ENCODE peak calls at places on chromosome 16, in four cellular contexts. Y is CD4-positive, alpha-beta memory T cell; D is choroid plexus epithelial cell; O is cardiac muscle cell. Q is an unnamed sample.

GRCh38 chr16:71201054-71201453 is 29.5 kb downstream of the HYDIN start:
- DNase-seq in Y (no peak), D (no peak), O (no peak), Q (no peak)

GRCh38 chr16:67528870-67529638 is 425 bp downstream of the RIPOR1 start:
- DNase-seq in Y (no peak), D (peak; percentile 34), O (peak; percentile 37), Q (no peak)

GRCh38 chr16:74984194-74984669 is 691 bp downstream of the WDR59 start:
- DNase-seq in Y (peak; percentile 30), D (peak; percentile 41), O (no peak), Q (no peak)

GRCh38 chr16:78630102-78630501 is 530.6 kb downstream of the WWOX start:
- DNase-seq in Y (no peak), D (no peak), O (no peak), Q (no peak)

GRCh38 chr16:49608801-49609200 is 235.2 kb downstream of the C16orf78 start:
- DNase-seq in Y (no peak), D (peak; percentile 83), O (peak; percentile 75), Q (no peak)

GRCh38 chr16:84177740-84178070 is 9.2 kb downstream of the TAF1C start:
- DNase-seq in Y (no peak), D (peak; percentile 46), O (no peak), Q (no peak)

GRCh38 chr16:30348929-30349328 is 6.2 kb downstream of the CD2BP2 start:
- DNase-seq in Y (no peak), D (no peak), O (no peak), Q (no peak)

GRCh38 chr16:87647431-87648185 is 45.3 kb downstream of the JPH3 start:
- DNase-seq in Y (no peak), D (no peak), O (no peak), Q (no peak)

GRCh38 chr16:15667091-15667742 is 17.2 kb downstream of the NDE1 start:
- DNase-seq in Y (no peak), D (no peak), O (no peak), Q (no peak)

GRCh38 chr16:89971495-89972243 is 23.1 kb downstream of the DEF8 start:
- DNase-seq in Y (no peak), D (no peak), O (no peak), Q (no peak)

GRCh38 chr16:89191033-89191900 is 9.1 kb downstream of the SLC22A31 start:
- DNase-seq in Y (no peak), D (no peak), O (no peak), Q (no peak)

GRCh38 chr16:77556203-77556602 is 121.4 kb upstream of the ADAMTS18 start:
- DNase-seq in Y (no peak), D (no peak), O (peak; percentile 36), Q (no peak)

GRCh38 chr16:66224636-66225035 is 141.9 kb upstream of the CDH5 start:
- DNase-seq in Y (no peak), D (peak; percentile 25), O (no peak), Q (no peak)

GRCh38 chr16:74596586-74596985 is 10.3 kb downstream of the GLG1 start:
- DNase-seq in Y (no peak), D (no peak), O (no peak), Q (no peak)

GRCh38 chr16:13992322-13992721 is 72.4 kb downstream of the ERCC4 start:
- DNase-seq in Y (no peak), D (no peak), O (no peak), Q (no peak)

GRCh38 chr16:50253511-50253903 is 12.8 kb upstream of the ADCY7 start:
- DNase-seq in Y (no peak), D (no peak), O (no peak), Q (no peak)

DNA sequence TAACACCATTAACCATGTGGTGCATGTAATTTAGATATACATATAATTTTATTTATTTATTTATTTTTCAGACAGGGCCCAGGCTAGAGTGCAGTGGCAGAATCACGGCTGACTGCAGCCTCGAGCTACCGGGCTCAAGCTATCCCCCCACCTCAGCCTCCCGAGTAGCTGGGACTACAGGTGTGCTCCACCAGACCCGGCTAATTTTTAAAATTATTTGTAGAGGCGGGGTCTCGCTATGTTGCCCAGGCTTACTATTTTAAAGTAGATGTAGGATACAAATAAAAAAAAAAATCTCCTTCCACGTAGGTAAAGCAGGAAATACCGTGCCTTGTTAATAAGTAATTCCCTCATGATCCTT is 446 bp upstream of the COQ7 start:
- DNase-seq in Y (no peak), D (no peak), O (no peak), Q (no peak)
- H3K4me3 ChIP-seq in Y (no peak overlapping the region), D (peak overlapping the region; percentile 29), O (peak overlapping the region; percentile 65), Q (peak overlapping the region; percentile 87)

DNA sequence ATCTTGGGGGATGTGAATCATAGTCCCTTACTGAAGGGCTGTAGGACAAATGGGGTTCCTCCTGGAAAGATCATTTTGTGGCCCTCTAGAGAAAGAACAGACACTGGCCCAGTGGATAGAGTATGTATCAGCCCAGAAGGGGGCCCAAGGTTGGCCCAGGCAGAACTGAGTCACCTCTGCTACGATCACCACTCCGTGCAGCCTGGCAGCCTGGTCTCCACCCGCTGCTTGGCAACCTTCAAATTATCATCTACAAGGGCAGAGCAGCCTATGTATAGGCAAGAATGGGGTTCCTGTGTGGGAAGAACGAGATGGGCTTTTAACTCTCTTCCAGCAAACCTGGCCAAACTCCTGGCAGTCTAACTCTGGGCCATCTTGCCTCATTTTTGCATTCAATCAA is 61.9 kb downstream of the GSG1L start:
- DNase-seq in Y (no peak), D (no peak), O (no peak), Q (no peak)
- H3K4me3 ChIP-seq in Y (no peak overlapping the region), D (no peak overlapping the region), O (no peak overlapping the region), Q (no peak overlapping the region)

GRCh38 chr16:85334718-85335583 is 222.7 kb upstream of the CIBAR2 start:
- DNase-seq in Y (no peak), D (peak; percentile 39), O (peak; percentile 66), Q (no peak)

GRCh38 chr16:85333337-85333736 is 221.1 kb upstream of the CIBAR2 start:
- DNase-seq in Y (no peak), D (no peak), O (no peak), Q (no peak)

GRCh38 chr16:85333744-85334640 is 221.7 kb upstream of the CIBAR2 start:
- DNase-seq in Y (no peak), D (no peak), O (no peak), Q (no peak)

GRCh38 chr16:85337910-85338637 is 225.8 kb upstream of the CIBAR2 start:
- DNase-seq in Y (no peak), D (no peak), O (no peak), Q (no peak)

DNA sequence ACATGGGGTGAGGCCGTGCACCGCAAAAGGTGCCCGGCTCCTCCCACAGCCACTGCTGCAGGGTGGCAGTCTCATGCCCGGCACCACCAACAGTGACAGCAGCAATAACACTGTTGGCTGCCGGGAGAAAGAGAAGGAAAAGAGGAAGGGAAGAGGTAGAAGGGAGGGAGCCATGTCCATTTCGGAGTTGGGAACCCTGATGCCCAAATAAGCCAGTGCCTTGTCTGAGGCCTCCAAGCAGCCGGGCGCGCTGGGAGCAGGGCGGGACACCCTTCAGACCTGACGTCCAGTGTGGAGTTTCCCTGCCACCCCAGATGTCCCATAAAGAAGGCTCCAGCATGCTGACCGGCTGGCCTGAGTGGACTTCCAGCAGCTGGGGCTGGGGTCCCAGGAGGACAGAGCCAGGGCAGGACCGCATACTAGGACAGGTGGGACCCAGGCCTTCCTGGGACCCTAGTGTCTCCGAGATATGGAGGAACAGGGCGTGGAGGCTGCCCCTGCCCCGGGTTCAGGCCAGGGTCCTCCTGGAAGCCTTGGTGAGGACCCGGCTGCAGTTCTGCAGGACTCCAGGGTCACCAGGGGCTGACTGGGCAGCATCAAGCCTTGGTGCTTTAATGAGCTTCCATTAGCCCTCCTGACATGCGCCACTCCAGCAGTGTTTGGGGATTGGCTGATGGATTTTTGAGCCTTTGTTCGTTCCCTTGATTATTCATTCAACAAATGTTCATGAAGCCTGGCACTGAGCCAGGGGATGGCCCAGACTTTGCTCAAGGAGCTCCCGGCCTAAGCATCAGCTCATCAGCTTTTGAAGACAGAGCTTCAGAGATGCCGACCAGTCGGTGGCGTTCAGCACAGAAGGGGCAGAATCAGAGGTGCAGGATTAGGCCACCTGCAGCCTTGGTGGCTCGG is 223.6 kb upstream of the CIBAR2 start:
- DNase-seq in Y (no peak), D (peak; percentile 82), O (no peak), Q (no peak)
- H3K4me3 ChIP-seq in Y (no peak overlapping the region), D (no peak overlapping the region), O (no peak overlapping the region), Q (no peak overlapping the region)

DNA sequence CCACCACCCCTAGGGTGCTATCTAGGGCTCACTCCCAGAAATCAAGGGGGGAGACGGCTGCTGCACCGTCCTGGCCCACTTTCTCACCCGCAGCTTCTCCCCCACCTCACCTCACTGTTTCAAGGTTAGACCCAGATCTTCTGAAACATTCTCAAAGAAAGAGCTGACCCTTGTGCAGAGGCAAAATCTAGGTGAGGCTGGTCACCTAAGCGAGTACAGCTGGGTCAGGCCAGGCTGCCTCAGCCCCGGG is 27.0 kb downstream of the GNPTG start:
- DNase-seq in Y (no peak), D (no peak), O (no peak), Q (no peak)
- H3K4me3 ChIP-seq in Y (peak overlapping the region; percentile 32), D (peak overlapping the region; percentile 58), O (peak overlapping the region; percentile 44), Q (peak overlapping the region; percentile 64)

GRCh38 chr16:8645141-8645521 is 23.6 kb downstream of the METTL22 start:
- DNase-seq in Y (no peak), D (no peak), O (no peak), Q (no peak)
- H3K4me3 ChIP-seq in Y (no peak overlapping the region), D (no peak overlapping the region), O (no peak overlapping the region), Q (no peak overlapping the region)

GRCh38 chr16:4115941-4116327 is 308 bp downstream of the ADCY9 start:
- DNase-seq in Y (no peak), D (no peak), O (no peak), Q (no peak)
- H3K4me3 ChIP-seq in Y (peak overlapping the region; percentile 51), D (peak overlapping the region; percentile 61), O (peak overlapping the region; percentile 45), Q (no peak overlapping the region)

Q was measured in Jurkat, Clone E6-1.